ENCODE peak calls at places on chromosomes 5 and 9, in eight cellular contexts. X, V, U, T, M, P, N and D are unnamed samples.

GRCh38 chr9:86303316-86303975 is 21.1 kb upstream of the ISCA1 start:
- DNase-seq in V (peak), M (no peak), T (no peak), X (no peak), P (no peak), U (no peak), N (no peak), D (no peak)

GRCh38 chr5:131988601-131989000 is 22.9 kb downstream of the ACSL6 start:
- DNase-seq in T (no peak), N (no peak), U (peak), P (no peak), M (no peak), V (no peak), X (no peak), D (no peak)

GRCh38 chr9:124390812-124391658 is 24.2 kb downstream of the PSMB7 start:
- DNase-seq in V (no peak), M (no peak), P (no peak), N (no peak), X (no peak), T (peak), U (no peak), D (no peak)

GRCh38 chr5:63011158-63011557 is 432.5 kb downstream of the LRRC70 start:
- DNase-seq in P (no peak), T (no peak), X (no peak), M (no peak), N (no peak), V (no peak), U (no peak), D (no peak)

GRCh38 chr5:176793343-176793699 is 17.0 kb upstream of the UNC5A start:
- DNase-seq in N (no peak), M (no peak), P (no peak), U (no peak), V (peak), T (no peak), X (no peak), D (no peak)

GRCh38 chr5:65190328-65191053 is 291.2 kb downstream of the ADAMTS6 start:
- DNase-seq in M (no peak), U (no peak), N (no peak), T (no peak), V (no peak), X (no peak), P (no peak), D (no peak)

GRCh38 chr5:138663009-138663408 is 87.8 kb upstream of the HSPA9 start:
- DNase-seq in N (peak), X (no peak), P (no peak), T (no peak), U (no peak), M (no peak), V (no peak), D (no peak)

GRCh38 chr5:132774896-132775295 is 2.1 kb downstream of the SEPTIN8 start:
- DNase-seq in X (no peak), N (no peak), T (no peak), V (no peak), U (no peak), P (no peak), M (no peak), D (no peak)

GRCh38 chr5:76178913-76179312 is 95.7 kb downstream of the SV2C start:
- DNase-seq in X (no peak), M (no peak), U (no peak), T (no peak), P (no peak), N (no peak), V (no peak), D (no peak)

GRCh38 chr9:110123364-110124095 is 84.4 kb downstream of the C9orf152 start:
- DNase-seq in V (no peak), N (no peak), T (no peak), X (no peak), M (no peak), P (no peak), U (no peak), D (no peak)

GRCh38 chr5:86118542-86118941 is 499.2 kb upstream of the COX7C start:
- DNase-seq in U (no peak), P (no peak), V (peak), M (no peak), T (no peak), N (no peak), X (no peak), D (no peak)

GRCh38 chr5:134905246-134905996 is 490 bp downstream of the PCBD2 start:
- DNase-seq in M (peak), U (peak), P (no peak), X (peak), V (peak), T (peak), N (peak), D (peak)

GRCh38 chr9:124455820-124456219 is 5.6 kb downstream of the ADGRD2 start:
- DNase-seq in M (no peak), N (no peak), T (no peak), P (no peak), V (no peak), X (no peak), U (peak), D (no peak)

GRCh38 chr5:126799780-126800179 is 22.8 kb downstream of the LMNB1 start:
- DNase-seq in T (no peak), V (no peak), U (no peak), X (no peak), N (no peak), P (no peak), M (no peak), D (no peak)
- H3K4me3 ChIP-seq in T (no peak), V (no peak), U (no peak), X (no peak), N (no peak), P (no peak), M (no peak), D (no peak)

GRCh38 chr5:78593465-78593864 is 55.1 kb downstream of the LHFPL2 start:
- DNase-seq in X (no peak), T (no peak), N (no peak), M (no peak), U (no peak), P (no peak), V (no peak), D (no peak)

GRCh38 chr5:78592735-78593386 is 55.7 kb downstream of the LHFPL2 start:
- DNase-seq in U (no peak), M (no peak), V (no peak), T (no peak), N (no peak), P (no peak), X (no peak), D (no peak)

GRCh38 chr5:78594014-78594413 is 54.6 kb downstream of the LHFPL2 start:
- DNase-seq in M (no peak), T (no peak), U (no peak), P (no peak), V (no peak), X (no peak), N (no peak), D (no peak)

GRCh38 chr5:78597068-78597857 is 51.3 kb downstream of the LHFPL2 start:
- DNase-seq in V (no peak), T (no peak), U (no peak), M (no peak), P (no peak), N (no peak), X (no peak), D (no peak)

GRCh38 chr5:78594946-78595921 is 53.3 kb downstream of the LHFPL2 start:
- DNase-seq in N (no peak), P (no peak), M (peak), U (no peak), V (no peak), X (peak), T (peak), D (no peak)
- TF ChIP-seq POLR2AphosphoS5 in N (no peak), P (no peak), M (peak), U (no peak), V (no peak), X (peak), T (no peak), D (peak)

GRCh38 chr9:127345566-127345965 is 51.4 kb upstream of the SLC2A8 start:
- DNase-seq in M (no peak), U (no peak), P (no peak), X (no peak), N (no peak), T (no peak), V (no peak), D (no peak)
- H3K4me3 ChIP-seq in M (no peak), U (no peak), P (no peak), X (no peak), N (no peak), T (no peak), V (no peak), D (no peak)

GRCh38 chr5:54645888-54646284 is 128.3 kb downstream of the SNX18 start:
- DNase-seq in U (no peak), M (no peak), P (no peak), V (no peak), T (no peak), X (no peak), N (no peak), D (no peak)

GRCh38 chr5:54649041-54649504 is 131.5 kb downstream of the SNX18 start:
- DNase-seq in N (no peak), V (no peak), P (no peak), M (no peak), U (peak), X (no peak), T (no peak), D (no peak)

GRCh38 chr5:54643679-54644078 is 126.1 kb downstream of the SNX18 start:
- DNase-seq in V (no peak), P (no peak), T (no peak), U (no peak), M (no peak), X (no peak), N (no peak), D (no peak)

GRCh38 chr5:54644226-54644625 is 126.7 kb downstream of the SNX18 start:
- DNase-seq in M (no peak), T (no peak), N (no peak), P (no peak), X (no peak), V (no peak), U (no peak), D (no peak)

GRCh38 chr5:54646285-54647101 is 128.9 kb downstream of the SNX18 start:
- DNase-seq in T (no peak), P (peak), U (peak), X (peak), N (peak), M (peak), V (peak), D (peak)
- TF ChIP-seq POLR2AphosphoS5 in T (no peak), P (no peak), U (no peak), X (peak), N (no peak), M (no peak), V (no peak), D (peak)

GRCh38 chr9:29796291-29796952 is 2223.1 kb upstream of the C9orf72 start:
- DNase-seq in T (no peak), M (no peak), P (no peak), N (no peak), V (no peak), U (no peak), X (no peak), D (no peak)
- H3K4me3 ChIP-seq in T (no peak), M (no peak), P (no peak), N (no peak), V (no peak), U (no peak), X (no peak), D (no peak)

GRCh38 chr5:93395010-93395409 is 186.0 kb downstream of the NR2F1-AS1 start:
- DNase-seq in P (no peak), X (no peak), M (no peak), N (no peak), V (no peak), U (no peak), T (no peak), D (no peak)
- TF ChIP-seq POLR2AphosphoS5 in P (no peak), X (no peak), M (no peak), N (no peak), V (no peak), U (no peak), T (no peak), D (no peak)

GRCh38 chr5:72557147-72557501 is 49.9 kb upstream of the ZNF366 start:
- DNase-seq in U (no peak), M (no peak), V (no peak), X (no peak), T (no peak), P (no peak), N (no peak), D (no peak)
- H3K4me3 ChIP-seq in U (no peak), M (peak), V (peak), X (no peak), T (peak), P (peak), N (peak), D (peak)

GRCh38 chr5:109688999-109689739 is 558 bp upstream of the MAN2A1 start:
- DNase-seq in N (peak), U (peak), V (peak), X (peak), M (peak), T (no peak), P (peak), D (peak)
- TF ChIP-seq POLR2AphosphoS5 in N (no peak), U (peak), V (peak), X (peak), M (peak), T (peak), P (peak), D (peak)